ENCODE peak calls at places on chromosomes 7 and 10, in four cellular contexts. R is right atrium auricular region, J is A549, L is HCT116. G is an unnamed sample.

GRCh38 chr10:133462512-133463305 is 9.0 kb downstream of the SCART1 start:
- DNase-seq in R (peak; percentile 42), J (no peak), L (no peak), G (no peak)

GRCh38 chr10:112330154-112330553 is 43.8 kb upstream of the ACSL5 start:
- DNase-seq in R (no peak), J (no peak), L (no peak), G (no peak)

GRCh38 chr10:69636626-69637550 is 6.8 kb downstream of the FAM241B start:
- DNase-seq in L (peak; percentile 19), R (no peak), J (peak; percentile 48), G (peak; percentile 38)

GRCh38 chr10:133139561-133140065 is 20.4 kb upstream of the KNDC1 start:
- DNase-seq in L (no peak), J (no peak), R (no peak), G (no peak)

GRCh38 chr10:78846770-78847169 is 222.0 kb upstream of the ZMIZ1 start:
- DNase-seq in R (no peak), J (no peak), L (no peak), G (no peak)

GRCh38 chr10:92240289-92241157 is 50.4 kb downstream of the CPEB3 start:
- DNase-seq in L (no peak), R (peak; percentile 76), J (peak; percentile 55), G (peak; percentile 28)

GRCh38 chr10:30784896-30785605 is 155.5 kb upstream of the LYZL2 start:
- DNase-seq in J (no peak), L (no peak), R (peak; percentile 90), G (peak; percentile 70)

GRCh38 chr7:18016547-18017444 is 10.8 kb downstream of the PRPS1L1 start:
- DNase-seq in R (no peak), L (no peak), J (no peak), G (no peak)

GRCh38 chr7:98730331-98730730 is 113.2 kb downstream of the NPTX2 start:
- DNase-seq in L (no peak), R (no peak), J (no peak), G (no peak)

GRCh38 chr10:116270691-116271592 is 2.1 kb downstream of the GFRA1 start:
- DNase-seq in R (no peak), J (no peak), L (no peak), G (peak; percentile 33)

GRCh38 chr10:116271593-116272496 is 1.2 kb downstream of the GFRA1 start:
- DNase-seq in L (no peak), R (no peak), J (no peak), G (peak; percentile 43)

GRCh38 chr10:116274141-116274861 is 1.3 kb upstream of the GFRA1 start:
- DNase-seq in R (no peak), J (peak; percentile 20), L (no peak), G (peak; percentile 20)

GRCh38 chr10:116269612-116270011 is 3.4 kb downstream of the GFRA1 start:
- DNase-seq in R (no peak), L (no peak), J (no peak), G (no peak)

GRCh38 chr10:116272497-116273221 is at the start of gene GFRA1:
- DNase-seq in R (no peak), L (no peak), J (peak; percentile 21), G (peak; percentile 29)
- TF ChIP-seq CTCF in R (no peak), L (no peak), J (peak; percentile 21), G (peak; percentile 14)

GRCh38 chr10:86632951-86633350 is 21.4 kb upstream of the OPN4 start:
- DNase-seq in L (no peak), J (no peak), R (no peak), G (no peak)

GRCh38 chr10:86635402-86635801 is 18.9 kb upstream of the OPN4 start:
- DNase-seq in J (peak; percentile 28), L (no peak), R (no peak), G (no peak)

GRCh38 chr10:86630079-86630478 is 24.3 kb upstream of the OPN4 start:
- DNase-seq in R (no peak), J (no peak), L (no peak), G (no peak)

DNA sequence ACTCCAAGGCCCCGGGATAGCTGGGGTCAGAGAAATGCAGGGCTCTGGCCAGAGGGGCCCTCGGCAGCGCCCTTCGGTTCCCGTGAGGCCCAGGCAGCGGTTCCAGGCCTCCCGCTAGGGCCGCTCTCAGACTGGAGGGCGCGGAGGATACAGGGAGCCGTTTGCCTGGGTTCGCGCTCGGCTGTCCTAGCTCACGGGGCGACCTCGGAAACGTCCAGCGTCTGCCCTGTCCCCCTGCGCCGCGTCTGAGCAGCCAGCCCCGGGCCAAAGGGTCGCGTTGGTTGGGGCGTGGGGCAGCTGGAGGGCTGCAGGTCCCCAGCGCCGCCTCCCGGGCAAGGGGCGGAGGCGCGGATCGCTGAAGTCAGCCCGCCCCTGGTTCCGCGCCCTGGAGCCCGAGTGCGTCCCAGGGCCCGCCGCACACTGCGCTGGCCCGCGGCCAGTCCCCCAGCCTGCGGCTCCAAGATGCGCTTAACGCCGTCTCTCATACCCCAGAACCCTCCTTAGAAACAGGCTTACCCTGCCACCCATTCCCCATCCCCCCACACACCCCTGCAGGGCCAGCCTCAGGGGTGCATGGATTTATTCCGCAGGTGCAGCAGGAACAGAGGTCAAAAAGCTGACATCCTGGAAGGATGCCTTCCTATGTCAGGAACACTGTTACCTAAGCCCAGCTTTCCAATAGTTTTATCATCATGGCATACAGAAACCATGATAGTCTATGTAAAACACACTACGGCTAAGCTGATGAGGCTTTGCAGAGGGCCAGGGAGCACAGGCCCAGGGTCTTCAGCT is 22.1 kb upstream of the OPN4 start:
- DNase-seq in L (no peak), R (no peak), J (no peak), G (peak; percentile 69)
- TF ChIP-seq CTCF in L (no peak), R (peak; percentile 53), J (no peak), G (no peak)

GRCh38 chr7:41981046-41982040 is 255.7 kb downstream of the GLI3 start:
- DNase-seq in J (no peak), L (no peak), R (no peak), G (no peak)

GRCh38 chr7:41979834-41980307 is 257.1 kb downstream of the GLI3 start:
- DNase-seq in R (no peak), J (peak; percentile 25), L (peak; percentile 3), G (peak; percentile 47)

GRCh38 chr7:41984888-41985287 is 252.1 kb downstream of the GLI3 start:
- DNase-seq in J (no peak), L (no peak), R (no peak), G (no peak)
- TF ChIP-seq CTCF in J (no peak), L (no peak), R (no peak), G (no peak)

DNA sequence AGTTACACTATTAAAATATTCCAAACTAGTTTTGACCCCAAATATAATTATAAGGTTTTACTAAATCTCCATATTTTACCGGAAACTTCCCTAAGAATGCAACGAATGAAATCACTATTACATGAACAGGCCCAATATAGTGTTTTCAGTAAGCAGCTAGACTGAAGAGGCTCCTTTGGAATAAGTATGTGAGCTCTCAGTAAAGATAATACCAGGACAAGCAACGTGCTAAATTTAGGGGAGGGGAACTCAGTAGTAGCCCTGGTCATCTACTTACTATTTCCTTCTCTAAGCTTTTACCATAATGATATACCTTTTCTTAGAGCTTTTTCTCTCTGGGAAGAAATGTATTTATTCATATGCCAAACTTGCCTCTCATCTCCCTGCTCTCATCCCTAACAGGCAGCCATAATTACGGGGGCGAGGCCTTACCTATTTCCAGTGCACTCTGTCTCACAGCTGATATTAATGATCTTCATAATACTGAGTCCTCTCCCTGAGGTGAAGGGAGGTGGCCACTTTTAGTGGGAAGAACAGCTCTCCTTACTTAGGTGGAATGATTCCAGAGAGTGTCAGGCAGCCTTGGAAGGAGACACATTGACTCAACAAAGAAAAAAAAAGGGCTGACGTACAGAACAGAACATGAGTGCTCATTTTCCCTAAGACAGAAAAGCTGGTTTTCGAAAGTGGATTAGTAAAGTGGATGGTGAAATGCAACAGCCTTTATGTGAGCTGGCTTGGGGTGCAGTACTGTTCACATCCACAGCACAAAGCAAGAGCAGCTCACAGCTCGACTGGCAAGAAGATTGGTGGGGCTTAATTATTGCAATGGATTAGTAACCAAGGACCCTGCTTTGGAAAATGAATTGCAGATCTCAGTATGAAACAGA is 165.4 kb downstream of the GLI3 start:
- DNase-seq in L (no peak), J (no peak), R (no peak), G (no peak)
- TF ChIP-seq CTCF in L (no peak), J (no peak), R (no peak), G (peak; percentile 50)

GRCh38 chr10:87659571-87660483 is at the start of gene PAPSS2:
- DNase-seq in J (peak; percentile 75), L (no peak), R (peak; percentile 65), G (peak; percentile 55)
- TF ChIP-seq CTCF in J (no peak), L (no peak), R (peak; percentile 22), G (no peak)

GRCh38 chr7:102451371-102452054 is 13.2 kb downstream of the ALKBH4 start:
- DNase-seq in L (no peak), R (no peak), J (no peak), G (no peak)
- TF ChIP-seq CTCF in L (no peak), R (no peak), J (no peak), G (no peak)

GRCh38 chr10:105252908-105253307 is 611.8 kb downstream of the SORCS3 start:
- DNase-seq in L (no peak), J (no peak), R (no peak), G (no peak)
- TF ChIP-seq CTCF in L (no peak), J (no peak), R (no peak), G (no peak)

G was measured in endothelial cell.